ENCODE peak calls at places on chromosomes 1 and 21, in eight cellular contexts. S, N, E, I, Z, H, F and B are unnamed samples.

GRCh38 chr1:45488978-45489377 is 2.0 kb downstream of the TESK2 start:
- DNase-seq in S (no peak), N (no peak), E (no peak), I (no peak), Z (no peak), H (no peak), F (no peak), B (no peak)

GRCh38 chr1:228083871-228084278 is 1.4 kb downstream of the ARF1 start:
- DNase-seq in S (no peak), N (no peak), E (no peak), I (peak), Z (no peak), H (no peak), F (no peak), B (no peak)

GRCh38 chr21:26366781-26367180 is 196.2 kb upstream of the APP start:
- DNase-seq in S (no peak), N (no peak), E (no peak), I (peak), Z (no peak), H (no peak), F (no peak), B (no peak)

GRCh38 chr1:110608247-110608646 is 2.1 kb upstream of the KCNA2 start:
- DNase-seq in S (no peak), N (no peak), E (no peak), I (no peak), Z (no peak), H (no peak), F (no peak), B (no peak)

GRCh38 chr21:45073301-45074047 is 906 bp upstream of the ADARB1 start:
- DNase-seq in S (no peak), N (peak), E (no peak), I (peak), Z (peak), H (no peak), F (peak), B (peak)

GRCh38 chr1:92404661-92405060 is 82.1 kb downstream of the GFI1 start:
- DNase-seq in S (no peak), N (peak), E (no peak), I (peak), Z (no peak), H (no peak), F (no peak), B (no peak)

GRCh38 chr1:220928725-220929297 is 49.6 kb downstream of the HLX start:
- DNase-seq in S (no peak), N (no peak), E (no peak), I (peak), Z (no peak), H (no peak), F (no peak), B (no peak)

GRCh38 chr1:205294175-205294913 is 27.2 kb downstream of the NUAK2 start:
- DNase-seq in S (peak), N (peak), E (peak), I (peak), Z (peak), H (peak), F (no peak), B (peak)

GRCh38 chr21:14753069-14753465 is 207.0 kb upstream of the SAMSN1 start:
- DNase-seq in S (no peak), N (no peak), E (no peak), I (no peak), Z (no peak), H (no peak), F (no peak), B (no peak)

GRCh38 chr1:6465461-6466005 is 440 bp downstream of the TNFRSF25 start:
- DNase-seq in S (no peak), N (no peak), E (no peak), I (no peak), Z (no peak), H (no peak), F (no peak), B (no peak)

GRCh38 chr1:17791464-17791863 is 36.3 kb downstream of the ACTL8 start:
- DNase-seq in S (no peak), N (peak), E (no peak), I (no peak), Z (no peak), H (no peak), F (no peak), B (no peak)

GRCh38 chr1:979744-980072 is 2.2 kb downstream of the PERM1 start:
- DNase-seq in S (no peak), N (peak), E (no peak), I (no peak), Z (no peak), H (no peak), F (no peak), B (no peak)

GRCh38 chr1:4425892-4426291 is 228.5 kb upstream of the AJAP1 start:
- DNase-seq in S (no peak), N (peak), E (no peak), I (no peak), Z (no peak), H (no peak), F (no peak), B (no peak)

GRCh38 chr1:71621785-71622184 is 541.0 kb upstream of the ZRANB2 start:
- DNase-seq in S (no peak), N (no peak), E (peak), I (peak), Z (peak), H (no peak), F (no peak), B (no peak)

GRCh38 chr1:216601427-216601751 is 121.8 kb downstream of the ESRRG start:
- DNase-seq in S (no peak), N (no peak), E (no peak), I (no peak), Z (no peak), H (no peak), F (no peak), B (no peak)

GRCh38 chr1:85611856-85612255 is 31.3 kb downstream of the CCN1 start:
- DNase-seq in S (peak), N (peak), E (peak), I (peak), Z (peak), H (no peak), F (no peak), B (peak)

GRCh38 chr1:233066087-233066486 is 115.7 kb downstream of the NTPCR start:
- DNase-seq in S (no peak), N (no peak), E (no peak), I (no peak), Z (no peak), H (no peak), F (no peak), B (no peak)

GRCh38 chr1:201713093-201713810 is 115.7 kb upstream of the IPO9 start:
- DNase-seq in S (peak), N (peak), E (peak), I (peak), Z (peak), H (no peak), F (no peak), B (peak)

GRCh38 chr1:23337869-23338268 is 6.2 kb downstream of the HNRNPR start:
- DNase-seq in S (no peak), N (no peak), E (no peak), I (no peak), Z (no peak), H (no peak), F (no peak), B (no peak)